ENCODE peak calls at places on chromosomes 3 and 15, in nine cellular contexts. S is ELR; D is neural crest cell; K is left cardiac atrium; C is NCI-H2029 treated with DMSO at 0.1 percent for 48 hours; F is stimulated activated CD4-positive, alpha-beta T cell treated with anti-CD3 and anti-CD28 coated beads, Interleukin-15, amount 100 ng/mL, for 1 hour; P is globus pallidus; Z is right cardiac atrium; I is frontal cortex. A is an unnamed sample.

GRCh38 chr15:39198044-39198625 is 382.7 kb upstream of the THBS1 start:
- DNase-seq in P (no peak), F (no peak), S (no peak), I (no peak), D (no peak), Z (no peak), C (no peak), K (no peak), A (no peak)

GRCh38 chr3:12405432-12406272 is 78.6 kb upstream of the TSEN2 start:
- DNase-seq in P (no peak), K (peak; percentile 91), F (no peak), C (no peak), I (no peak), D (no peak), Z (peak; percentile 90), S (peak; percentile 97), A (no peak)

GRCh38 chr15:59524331-59524731 is 86.3 kb downstream of the FAM81A start:
- DNase-seq in K (no peak), S (no peak), I (no peak), D (no peak), Z (no peak), F (no peak), P (no peak), C (no peak), A (no peak)

GRCh38 chr15:40891810-40892448 is 2.3 kb upstream of the VPS18 start:
- DNase-seq in P (no peak), F (no peak), C (no peak), Z (peak; percentile 65), S (peak; percentile 66), D (no peak), I (no peak), K (no peak), A (no peak)

GRCh38 chr3:172029425-172030128 is 9.8 kb upstream of the FNDC3B start:
- DNase-seq in Z (no peak), K (no peak), I (no peak), P (no peak), D (no peak), S (peak; percentile 13), C (peak; percentile 74), F (no peak), A (no peak)

GRCh38 chr3:71989165-71989564 is 204.2 kb upstream of the PROK2 start:
- DNase-seq in C (no peak), I (no peak), F (no peak), P (no peak), K (no peak), Z (no peak), D (no peak), S (peak; percentile 72), A (no peak)

GRCh38 chr3:187243933-187244564 is 46.8 kb downstream of the RTP1 start:
- DNase-seq in Z (peak; percentile 85), S (no peak), D (no peak), K (peak; percentile 56), F (no peak), I (no peak), P (no peak), C (no peak), A (no peak)

GRCh38 chr15:42184736-42185135 is 23.4 kb downstream of the VPS39 start:
- DNase-seq in K (no peak), D (no peak), S (no peak), P (no peak), I (no peak), F (no peak), Z (no peak), C (no peak), A (no peak)

GRCh38 chr3:23455775-23456174 is 252.6 kb downstream of the UBE2E2 start:
- DNase-seq in I (no peak), K (no peak), F (no peak), P (no peak), D (no peak), Z (no peak), S (peak; percentile 24), C (no peak), A (no peak)

GRCh38 chr15:42919794-42920280 is 741 bp downstream of the TTBK2 start:
- DNase-seq in K (no peak), I (no peak), C (no peak), D (no peak), S (peak; percentile 62), Z (no peak), P (peak; percentile 44), F (no peak), A (peak; percentile 9)

GRCh38 chr3:51814034-51814433 is 35.0 kb upstream of the IQCF6 start:
- DNase-seq in I (no peak), D (no peak), Z (no peak), C (no peak), F (no peak), S (no peak), K (no peak), P (no peak), A (no peak)

GRCh38 chr3:197462808-197463207 is 93.0 kb downstream of the BDH1 start:
- DNase-seq in K (no peak), I (no peak), Z (no peak), D (no peak), C (no peak), F (no peak), S (no peak), P (no peak), A (no peak)

GRCh38 chr3:55877703-55878102 is 390.6 kb upstream of the WNT5A start:
- DNase-seq in Z (no peak), I (no peak), P (no peak), C (no peak), S (peak; percentile 24), D (no peak), K (no peak), F (no peak), A (no peak)

GRCh38 chr3:71341721-71342120 is 241.8 kb downstream of the FOXP1 start:
- DNase-seq in I (no peak), K (no peak), S (peak; percentile 65), F (no peak), D (no peak), Z (no peak), P (no peak), C (no peak), A (no peak)

GRCh38 chr15:96321422-96322391 is 8.8 kb upstream of the NR2F2 start:
- DNase-seq in Z (peak; percentile 82), S (peak; percentile 37), P (no peak), I (peak; percentile 22), C (no peak), D (peak; percentile 50), F (no peak), K (peak; percentile 46), A (no peak)

GRCh38 chr3:120497318-120497717 is 46.5 kb upstream of the FSTL1 start:
- DNase-seq in P (no peak), I (no peak), F (no peak), D (no peak), Z (no peak), S (peak; percentile 93), C (no peak), K (no peak), A (no peak)

GRCh38 chr15:39391230-39391629 is 189.6 kb upstream of the THBS1 start:
- DNase-seq in F (no peak), C (no peak), P (no peak), Z (peak; percentile 36), K (peak; percentile 38), I (no peak), D (no peak), S (peak; percentile 49), A (no peak)

GRCh38 chr3:45953536-45953935 is 10.3 kb downstream of the CXCR6 start:
- DNase-seq in C (no peak), Z (no peak), I (no peak), D (no peak), P (no peak), K (no peak), F (no peak), S (no peak), A (no peak)

GRCh38 chr15:72722071-72722696 is 36.2 kb downstream of the BBS4 start:
- DNase-seq in Z (peak; percentile 69), D (peak; percentile 64), K (peak; percentile 53), F (peak; percentile 51), S (peak; percentile 73), P (peak; percentile 41), C (peak; percentile 2), I (no peak), A (peak; percentile 38)

GRCh38 chr3:24242012-24242698 is 252.5 kb downstream of the THRB start:
- DNase-seq in F (no peak), I (no peak), D (no peak), K (peak; percentile 24), S (peak; percentile 79), C (no peak), P (peak; percentile 31), Z (peak; percentile 44), A (no peak)

GRCh38 chr3:13801361-13802214 is 78.3 kb downstream of the WNT7A start:
- DNase-seq in I (no peak), K (no peak), D (no peak), S (peak; percentile 40), F (no peak), C (no peak), P (no peak), Z (no peak), A (no peak)

GRCh38 chr15:42084465-42085235 is 9.7 kb downstream of the PLA2G4D start:
- DNase-seq in F (peak; percentile 24), Z (peak; percentile 83), P (peak; percentile 34), K (peak; percentile 69), S (peak; percentile 68), D (peak; percentile 70), I (peak; percentile 49), C (no peak), A (no peak)

GRCh38 chr3:128145279-128145678 is 8.0 kb upstream of the EEFSEC start:
- DNase-seq in S (no peak), C (no peak), D (no peak), P (peak; percentile 56), F (no peak), K (peak; percentile 33), I (no peak), Z (peak; percentile 66), A (no peak)

A was measured in central memory CD8-positive, alpha-beta T cell.